ENCODE peak calls at places on chromosomes 4 and X, in five cellular contexts. H is mucosa of descending colon; A is psoas muscle; B is activated CD8-positive, alpha-beta T cell treated with anti-CD3 and anti-CD28 coated beads, Interleukin-2, amount 10 ng/mL, durations not matched to agents 7 days and 5 days; E is right lobe of liver. W is an unnamed sample.

GRCh38 chrX:8784162-8784561 is 17.0 kb downstream of the FAM9A start:
- ATAC-seq in H (no peak), A (no peak), B (no peak), E (no peak), W (no peak)

GRCh38 chrX:155094468-155095061 is 23.3 kb downstream of the BRCC3 start:
- ATAC-seq in H (peak; percentile 52), A (no peak), B (peak; percentile 53), E (peak; percentile 69), W (peak; percentile 59)

GRCh38 chrX:11375614-11376119 is 82.5 kb downstream of the AMELX start:
- ATAC-seq in H (peak; percentile 20), A (no peak), B (no peak), E (no peak), W (no peak)

GRCh38 chr4:38328963-38329729 is 334.9 kb upstream of the KLF3 start:
- ATAC-seq in H (peak; percentile 76), A (no peak), B (no peak), E (no peak), W (no peak)

GRCh38 chr4:78265006-78265405 is 207.9 kb downstream of the FRAS1 start:
- ATAC-seq in H (no peak), A (no peak), B (no peak), E (no peak), W (no peak)

GRCh38 chr4:24720979-24721378 is 74.4 kb upstream of the SOD3 start:
- ATAC-seq in H (no peak), A (no peak), B (no peak), E (no peak), W (no peak)

GRCh38 chr4:12538162-12538561 is 946.0 kb downstream of the RAB28 start:
- ATAC-seq in H (no peak), A (no peak), B (no peak), E (no peak), W (no peak)

GRCh38 chr4:111937368-111937767 is 207.9 kb upstream of the FAM241A start:
- ATAC-seq in H (peak; percentile 42), A (no peak), B (no peak), E (peak; percentile 93), W (peak; percentile 79)

GRCh38 chr4:112967109-112967508 is 82.3 kb upstream of the ANK2 start:
- ATAC-seq in H (no peak), A (no peak), B (no peak), E (no peak), W (no peak)

GRCh38 chr4:125518281-125518680 is 203.5 kb downstream of the FAT4 start:
- ATAC-seq in H (no peak), A (no peak), B (no peak), E (no peak), W (no peak)

GRCh38 chr4:184648220-184649025 is 824 bp downstream of the CASP3 start:
- ATAC-seq in H (peak; percentile 59), A (peak; percentile 36), B (peak; percentile 28), E (peak; percentile 58), W (peak; percentile 54)

GRCh38 chr4:77092832-77093800 is 17.3 kb upstream of the CCNI start:
- ATAC-seq in H (no peak), A (no peak), B (no peak), E (no peak), W (peak; percentile 50)

GRCh38 chr4:36325499-36325898 is 44.1 kb downstream of the DTHD1 start:
- ATAC-seq in H (peak; percentile 69), A (no peak), B (peak; percentile 32), E (peak; percentile 58), W (no peak)

GRCh38 chr4:100581337-100581736 is 63.5 kb upstream of the EMCN start:
- ATAC-seq in H (no peak), A (peak; percentile 98), B (no peak), E (no peak), W (peak; percentile 93)

GRCh38 chr4:51851090-51851936 is 8.4 kb downstream of the DCUN1D4 start:
- ATAC-seq in H (no peak), A (peak; percentile 20), B (no peak), E (no peak), W (no peak)